ENCODE peak calls at places on chromosome 6, in four cellular contexts. One of them, this sample, is unnamed.

GRCh38 chr6:127215931-127216330 is 50.7 kb upstream of the RNF146 start:
- DNase-seq in NCI-H748 treated with DMSO at 0.1 percent for 48 hours: no peak
- DNase-seq in HS-5: no peak
- DNase-seq in small intestine: no peak
- DNase-seq in this sample: no peak

GRCh38 chr6:70673054-70673453 is 5.4 kb downstream of the SMAP1 start:
- DNase-seq in NCI-H748 treated with DMSO at 0.1 percent for 48 hours: no peak
- DNase-seq in HS-5: no peak
- DNase-seq in small intestine: no peak
- DNase-seq in this sample: no peak

GRCh38 chr6:45115696-45116095 is 212.4 kb upstream of the RUNX2 start:
- DNase-seq in NCI-H748 treated with DMSO at 0.1 percent for 48 hours: no peak
- DNase-seq in HS-5: no peak
- DNase-seq in small intestine: no peak
- DNase-seq in this sample: peak

GRCh38 chr6:131937703-131938631 is 13.2 kb downstream of the CCN2 start:
- DNase-seq in NCI-H748 treated with DMSO at 0.1 percent for 48 hours: peak
- DNase-seq in HS-5: no peak
- DNase-seq in small intestine: no peak
- DNase-seq in this sample: peak

GRCh38 chr6:33093857-33094256 is 18.1 kb downstream of the HLA-DPB1 start:
- DNase-seq in NCI-H748 treated with DMSO at 0.1 percent for 48 hours: no peak
- DNase-seq in HS-5: no peak
- DNase-seq in small intestine: no peak
- DNase-seq in this sample: no peak

GRCh38 chr6:32517654-32518445 is 12.2 kb downstream of the HLA-DRB5 start:
- DNase-seq in NCI-H748 treated with DMSO at 0.1 percent for 48 hours: no peak
- DNase-seq in HS-5: no peak
- DNase-seq in small intestine: no peak
- DNase-seq in this sample: no peak

GRCh38 chr6:13500264-13500663 is 12.9 kb upstream of the GFOD1 start:
- DNase-seq in NCI-H748 treated with DMSO at 0.1 percent for 48 hours: no peak
- DNase-seq in HS-5: no peak
- DNase-seq in small intestine: peak
- DNase-seq in this sample: no peak

GRCh38 chr6:46042355-46042999 is 26.8 kb upstream of the CLIC5 start:
- DNase-seq in NCI-H748 treated with DMSO at 0.1 percent for 48 hours: peak
- DNase-seq in HS-5: no peak
- DNase-seq in small intestine: peak
- DNase-seq in this sample: peak

GRCh38 chr6:88301888-88302768 is 136.0 kb upstream of the CNR1 start:
- DNase-seq in NCI-H748 treated with DMSO at 0.1 percent for 48 hours: no peak
- DNase-seq in HS-5: no peak
- DNase-seq in small intestine: no peak
- DNase-seq in this sample: peak

GRCh38 chr6:158608221-158608620 is 36.3 kb downstream of the DYNLT1 start:
- DNase-seq in NCI-H748 treated with DMSO at 0.1 percent for 48 hours: no peak
- DNase-seq in HS-5: no peak
- DNase-seq in small intestine: no peak
- DNase-seq in this sample: no peak

GRCh38 chr6:168208854-168209253 is 110.7 kb downstream of the DACT2 start:
- DNase-seq in NCI-H748 treated with DMSO at 0.1 percent for 48 hours: no peak
- DNase-seq in HS-5: no peak
- DNase-seq in small intestine: no peak
- DNase-seq in this sample: no peak

GRCh38 chr6:170290306-170291128 is at the start of gene DLL1:
- DNase-seq in NCI-H748 treated with DMSO at 0.1 percent for 48 hours: peak
- DNase-seq in HS-5: no peak
- DNase-seq in small intestine: no peak
- DNase-seq in this sample: peak

GRCh38 chr6:16776394-16777017 is 15.2 kb upstream of the ATXN1 start:
- DNase-seq in NCI-H748 treated with DMSO at 0.1 percent for 48 hours: no peak
- DNase-seq in HS-5: no peak
- DNase-seq in small intestine: no peak
- DNase-seq in this sample: peak

GRCh38 chr6:106339334-106340029 is 13.9 kb upstream of the ATG5 start:
- DNase-seq in NCI-H748 treated with DMSO at 0.1 percent for 48 hours: peak
- DNase-seq in HS-5: peak
- DNase-seq in small intestine: peak
- DNase-seq in this sample: peak

GRCh38 chr6:46655803-46656202 is 3.0 kb downstream of the SLC25A27 start:
- DNase-seq in NCI-H748 treated with DMSO at 0.1 percent for 48 hours: no peak
- DNase-seq in HS-5: no peak
- DNase-seq in small intestine: no peak
- DNase-seq in this sample: peak

GRCh38 chr6:15677822-15678221 is 15.0 kb upstream of the DTNBP1 start:
- DNase-seq in NCI-H748 treated with DMSO at 0.1 percent for 48 hours: no peak
- DNase-seq in HS-5: no peak
- DNase-seq in small intestine: no peak
- DNase-seq in this sample: no peak

GRCh38 chr6:30163090-30163917 is at the start of gene TRIM15:
- DNase-seq in NCI-H748 treated with DMSO at 0.1 percent for 48 hours: no peak
- DNase-seq in HS-5: no peak
- DNase-seq in small intestine: peak
- DNase-seq in this sample: no peak

GRCh38 chr6:21826031-21826430 is 232.5 kb downstream of the SOX4 start:
- DNase-seq in NCI-H748 treated with DMSO at 0.1 percent for 48 hours: no peak
- DNase-seq in HS-5: no peak
- DNase-seq in small intestine: no peak
- DNase-seq in this sample: peak